ENCODE peak calls at places on chromosomes 7 and 10, in six cellular contexts. L is Calu3, D is glutamatergic neuron, O is sciatic nerve, N is gastrocnemius medialis, V is T-helper 1 cell. U is an unnamed sample.

GRCh38 chr10:28302012-28302667 is 724 bp downstream of the MPP7 start:
- DNase-seq in L (no peak), D (no peak), O (peak; percentile 69), N (no peak), V (no peak), U (no peak)

GRCh38 chr7:151082151-151083070 is 882 bp downstream of the TMUB1 start:
- DNase-seq in L (no peak), D (no peak), O (peak; percentile 66), N (no peak), V (no peak), U (no peak)

GRCh38 chr7:1268866-1269265 is 36.2 kb downstream of the UNCX start:
- DNase-seq in L (no peak), D (no peak), O (no peak), N (no peak), V (no peak), U (no peak)

GRCh38 chr10:130044067-130045061 is 66.3 kb downstream of the C10orf143 start:
- DNase-seq in L (no peak), D (no peak), O (no peak), N (no peak), V (no peak), U (no peak)

GRCh38 chr7:147015999-147016398 is 899.4 kb downstream of the CNTNAP2 start:
- DNase-seq in L (no peak), D (no peak), O (no peak), N (no peak), V (no peak), U (no peak)

GRCh38 chr7:37035631-37036030 is 311.3 kb upstream of the AOAH start:
- DNase-seq in L (no peak), D (no peak), O (no peak), N (no peak), V (no peak), U (no peak)

GRCh38 chr7:47453093-47454056 is 128.5 kb downstream of the TNS3 start:
- DNase-seq in L (no peak), D (no peak), O (no peak), N (peak; percentile 94), V (no peak), U (no peak)

GRCh38 chr10:129410688-129411087 is 56.4 kb upstream of the MGMT start:
- DNase-seq in L (no peak), D (no peak), O (no peak), N (no peak), V (no peak), U (no peak)

GRCh38 chr10:72503241-72503640 is 122.6 kb downstream of the MICU1 start:
- DNase-seq in L (no peak), D (no peak), O (no peak), N (no peak), V (no peak), U (no peak)

GRCh38 chr10:90276894-90277447 is 575.6 kb downstream of the KIF20B start:
- DNase-seq in L (no peak), D (no peak), O (no peak), N (no peak), V (no peak), U (no peak)

GRCh38 chr10:110808123-110808522 is 63.6 kb upstream of the PDCD4 start:
- DNase-seq in L (no peak), D (no peak), O (no peak), N (no peak), V (no peak), U (no peak)

GRCh38 chr10:68625316-68625921 is 65.3 kb downstream of the TET1 start:
- DNase-seq in L (no peak), D (no peak), O (no peak), N (no peak), V (no peak), U (no peak)

GRCh38 chr7:67311901-67312300 is 315.3 kb downstream of the TYW1 start:
- DNase-seq in L (no peak), D (no peak), O (no peak), N (no peak), V (no peak), U (no peak)

GRCh38 chr7:20104696-20105095 is 112.5 kb downstream of the MACC1 start:
- DNase-seq in L (no peak), D (no peak), O (no peak), N (no peak), V (no peak), U (no peak)

GRCh38 chr10:94232711-94233383 is 129.9 kb downstream of the NOC3L start:
- DNase-seq in L (no peak), D (no peak), O (no peak), N (no peak), V (no peak), U (no peak)

GRCh38 chr7:7354674-7355073 is 172.3 kb downstream of the C1GALT1 start:
- DNase-seq in L (peak; percentile 57), D (no peak), O (no peak), N (no peak), V (no peak), U (no peak)

GRCh38 chr7:9189683-9190082 is 756.3 kb downstream of the NXPH1 start:
- DNase-seq in L (no peak), D (peak; percentile 18), O (no peak), N (no peak), V (no peak), U (no peak)

GRCh38 chr10:73871915-73872710 is 2.2 kb downstream of the CAMK2G start:
- DNase-seq in L (peak; percentile 54), D (no peak), O (no peak), N (peak; percentile 43), V (no peak), U (no peak)

GRCh38 chr10:117552156-117552620 is 9.6 kb downstream of the EMX2 start:
- DNase-seq in L (no peak), D (no peak), O (no peak), N (no peak), V (no peak), U (no peak)

GRCh38 chr10:84352251-84352842 is 24.0 kb downstream of the CCSER2 start:
- DNase-seq in L (peak; percentile 53), D (peak; percentile 56), O (peak; percentile 65), N (peak; percentile 28), V (peak; percentile 46), U (peak; percentile 21)

GRCh38 chr7:140326116-140326928 is 72.0 kb downstream of the SLC37A3 start:
- DNase-seq in L (peak; percentile 55), D (peak; percentile 63), O (peak; percentile 84), N (peak; percentile 42), V (peak; percentile 29), U (no peak)

GRCh38 chr7:27155816-27156507 is 513 bp downstream of the HOXA7 start:
- DNase-seq in L (no peak), D (no peak), O (peak; percentile 66), N (peak; percentile 45), V (no peak), U (no peak)

GRCh38 chr7:41641006-41641714 is 61.7 kb downstream of the INHBA start:
- DNase-seq in L (no peak), D (no peak), O (no peak), N (no peak), V (no peak), U (no peak)

GRCh38 chr10:80173441-80173840 is 31.9 kb downstream of the ANXA11 start:
- DNase-seq in L (no peak), D (no peak), O (no peak), N (peak; percentile 87), V (no peak), U (no peak)

GRCh38 chr7:116546916-116547315 is 22.1 kb downstream of the CAV1 start:
- DNase-seq in L (no peak), D (no peak), O (no peak), N (no peak), V (no peak), U (no peak)

GRCh38 chr7:115631782-115632181 is 398.8 kb downstream of the TFEC start:
- DNase-seq in L (no peak), D (no peak), O (no peak), N (no peak), V (no peak), U (no peak)

GRCh38 chr7:108249458-108249857 is 119.3 kb upstream of the LAMB4 start:
- DNase-seq in L (no peak), D (no peak), O (no peak), N (no peak), V (no peak), U (no peak)

GRCh38 chr10:86400705-86401587 is 34.4 kb upstream of the GRID1 start:
- DNase-seq in L (peak; percentile 47), D (peak; percentile 46), O (peak; percentile 69), N (no peak), V (peak; percentile 60), U (peak; percentile 53)

GRCh38 chr10:19816420-19817250 is at the start of gene PLXDC2:
- DNase-seq in L (no peak), D (peak; percentile 52), O (peak; percentile 77), N (no peak), V (no peak), U (no peak)

GRCh38 chr7:346116-346898 is 56.3 kb downstream of the FOXL3 start:
- DNase-seq in L (no peak), D (no peak), O (no peak), N (no peak), V (no peak), U (no peak)

GRCh38 chr7:74527842-74528241 is 74.1 kb downstream of the GTF2IRD1 start:
- DNase-seq in L (no peak), D (no peak), O (no peak), N (no peak), V (no peak), U (no peak)

GRCh38 chr7:134448359-134449229 is 10.3 kb downstream of the AKR1B1 start:
- DNase-seq in L (peak; percentile 11), D (no peak), O (no peak), N (no peak), V (no peak), U (no peak)

GRCh38 chr10:42431095-42431494 is 207.3 kb downstream of the ZNF33B start:
- DNase-seq in L (no peak), D (no peak), O (no peak), N (no peak), V (no peak), U (no peak)

U was measured in effector memory CD4-positive, alpha-beta T cell.